ENCODE peak calls at places on chromosomes 2 and 18, in seven cellular contexts. I is Daoy; P is A549; F is stimulated activated CD8-positive, alpha-beta memory T cell treated with anti-CD3 and anti-CD28 coated beads, Interleukin-15, amount 100 ng/mL, for 24 hours; G is mesenteric fat pad; S is HFFc6; D is Calu3. Y is an unnamed sample.

GRCh38 chr2:217662984-217663602 is 339.7 kb downstream of the TNS1 start:
- DNase-seq in I (no peak), P (no peak), F (no peak), G (no peak), S (peak; percentile 34), D (no peak), Y (peak; percentile 17)

GRCh38 chr2:29114841-29115609 is at the start of gene CLIP4:
- DNase-seq in I (peak; percentile 66), P (peak; percentile 38), F (peak; percentile 50), G (no peak), S (peak; percentile 36), D (peak; percentile 50), Y (peak; percentile 96)

GRCh38 chr2:75560768-75561565 is at the start of gene EVA1A:
- DNase-seq in I (peak; percentile 90), P (peak; percentile 16), F (no peak), G (no peak), S (peak; percentile 70), D (peak; percentile 4), Y (peak; percentile 78)

GRCh38 chr2:13193900-13194299 is 477.2 kb downstream of the TRIB2 start:
- DNase-seq in I (no peak), P (no peak), F (no peak), G (no peak), S (no peak), D (peak; percentile 10), Y (peak; percentile 22)

GRCh38 chr2:32981612-32982011 is 34.9 kb downstream of the LTBP1 start:
- DNase-seq in I (no peak), P (no peak), F (no peak), G (no peak), S (no peak), D (no peak), Y (no peak)

GRCh38 chr2:71878626-71879508 is 268.8 kb downstream of the CYP26B1 start:
- DNase-seq in I (no peak), P (no peak), F (no peak), G (peak; percentile 73), S (no peak), D (no peak), Y (no peak)

GRCh38 chr2:20509766-20510490 is 63.1 kb downstream of the RHOB start:
- DNase-seq in I (peak; percentile 88), P (no peak), F (no peak), G (no peak), S (no peak), D (peak; percentile 83), Y (peak; percentile 50)

GRCh38 chr2:71747573-71747972 is 294.2 kb downstream of the DYSF start:
- DNase-seq in I (no peak), P (no peak), F (no peak), G (no peak), S (no peak), D (peak; percentile 47), Y (no peak)

GRCh38 chr18:75248426-75249191 is 38.0 kb downstream of the TSHZ1 start:
- DNase-seq in I (no peak), P (no peak), F (no peak), G (no peak), S (no peak), D (no peak), Y (no peak)

GRCh38 chr18:25298853-25299274 is 53.1 kb downstream of the ZNF521 start:
- DNase-seq in I (peak; percentile 86), P (no peak), F (no peak), G (no peak), S (peak; percentile 90), D (peak; percentile 27), Y (peak; percentile 60)

GRCh38 chr18:21363411-21363810 is 121.4 kb downstream of the GREB1L start:
- DNase-seq in I (no peak), P (no peak), F (no peak), G (no peak), S (no peak), D (no peak), Y (no peak)

GRCh38 chr18:53710080-53710479 is 514.4 kb downstream of the MBD2 start:
- DNase-seq in I (no peak), P (no peak), F (no peak), G (no peak), S (no peak), D (no peak), Y (no peak)

GRCh38 chr18:12993439-12993838 is 2.3 kb downstream of the CEP192 start:
- DNase-seq in I (no peak), P (no peak), F (no peak), G (no peak), S (no peak), D (no peak), Y (no peak)

GRCh38 chr2:73933194-73933593 is 6.5 kb downstream of the DGUOK start:
- DNase-seq in I (no peak), P (no peak), F (no peak), G (no peak), S (no peak), D (no peak), Y (no peak)

GRCh38 chr2:75607988-75608683 is 38.4 kb upstream of the MRPL19 start:
- DNase-seq in I (peak; percentile 54), P (no peak), F (no peak), G (no peak), S (no peak), D (no peak), Y (no peak)

GRCh38 chr2:192035731-192036442 is 158.8 kb downstream of the TMEFF2 start:
- DNase-seq in I (peak; percentile 42), P (no peak), F (no peak), G (no peak), S (peak; percentile 50), D (no peak), Y (peak; percentile 43)

GRCh38 chr2:43363086-43363485 is 136.7 kb upstream of the ZFP36L2 start:
- DNase-seq in I (no peak), P (no peak), F (no peak), G (no peak), S (no peak), D (no peak), Y (no peak)

GRCh38 chr2:60550151-60550983 is 3.1 kb downstream of the BCL11A start:
- DNase-seq in I (peak; percentile 87), P (peak; percentile 65), F (no peak), G (no peak), S (peak; percentile 67), D (peak; percentile 73), Y (peak; percentile 86)

GRCh38 chr2:239223330-239224248 is 177.2 kb downstream of the HDAC4 start:
- DNase-seq in I (no peak), P (no peak), F (no peak), G (peak; percentile 89), S (no peak), D (no peak), Y (peak; percentile 79)

GRCh38 chr2:173050684-173051083 is 25.0 kb upstream of the MAP3K20 start:
- DNase-seq in I (no peak), P (no peak), F (no peak), G (no peak), S (no peak), D (no peak), Y (no peak)

GRCh38 chr2:148642891-148643416 is 1.6 kb upstream of the EPC2 start:
- DNase-seq in I (peak; percentile 40), P (no peak), F (no peak), G (no peak), S (no peak), D (peak; percentile 23), Y (no peak)

GRCh38 chr2:37201766-37202165 is 5.5 kb downstream of the CEBPZOS start:
- DNase-seq in I (peak; percentile 27), P (no peak), F (no peak), G (no peak), S (no peak), D (no peak), Y (no peak)

GRCh38 chr2:115887209-115887776 is 1444.9 kb downstream of the DPP10 start:
- DNase-seq in I (no peak), P (no peak), F (no peak), G (no peak), S (no peak), D (no peak), Y (no peak)

GRCh38 chr2:71829008-71829407 is 318.7 kb downstream of the CYP26B1 start:
- DNase-seq in I (no peak), P (no peak), F (no peak), G (no peak), S (no peak), D (no peak), Y (no peak)

GRCh38 chr2:228731517-228731916 is 539.6 kb downstream of the PID1 start:
- DNase-seq in I (peak; percentile 8), P (no peak), F (no peak), G (no peak), S (peak; percentile 82), D (no peak), Y (peak; percentile 79)

GRCh38 chr2:23655862-23656596 is 270.9 kb downstream of the ATAD2B start:
- DNase-seq in I (no peak), P (no peak), F (no peak), G (no peak), S (no peak), D (no peak), Y (no peak)

GRCh38 chr2:6186332-6187100 is 494.3 kb downstream of the SOX11 start:
- DNase-seq in I (no peak), P (peak; percentile 33), F (no peak), G (no peak), S (no peak), D (peak; percentile 50), Y (no peak)

GRCh38 chr2:167544602-167545001 is 656.3 kb downstream of the XIRP2 start:
- DNase-seq in I (peak; percentile 6), P (no peak), F (no peak), G (no peak), S (no peak), D (no peak), Y (no peak)

GRCh38 chr2:138201326-138201725 is 237.1 kb downstream of the HNMT start:
- DNase-seq in I (peak; percentile 2), P (no peak), F (no peak), G (no peak), S (no peak), D (no peak), Y (no peak)

GRCh38 chr2:165114345-165114943 is 89.4 kb downstream of the SCN3A start:
- DNase-seq in I (peak; percentile 77), P (no peak), F (no peak), G (no peak), S (no peak), D (peak; percentile 3), Y (peak; percentile 7)

GRCh38 chr2:211035548-211036185 is 479.3 kb downstream of the CPS1 start:
- DNase-seq in I (peak; percentile 20), P (no peak), F (no peak), G (no peak), S (no peak), D (peak; percentile 26), Y (peak; percentile 8)

GRCh38 chr18:12305211-12305610 is 2.8 kb upstream of the TUBB6 start:
- DNase-seq in I (no peak), P (no peak), F (no peak), G (no peak), S (no peak), D (no peak), Y (no peak)

GRCh38 chr2:44362207-44363015 is 664 bp downstream of the CAMKMT start:
- DNase-seq in I (peak; percentile 58), P (peak; percentile 41), F (peak; percentile 6), G (no peak), S (peak; percentile 46), D (peak; percentile 34), Y (peak; percentile 63)

GRCh38 chr2:239298126-239298804 is 102.6 kb downstream of the HDAC4 start:
- DNase-seq in I (peak; percentile 23), P (no peak), F (peak; percentile 27), G (peak; percentile 51), S (no peak), D (no peak), Y (no peak)

GRCh38 chr2:48448274-48449061 is 81.5 kb upstream of the STON1 start:
- DNase-seq in I (no peak), P (no peak), F (no peak), G (no peak), S (peak; percentile 87), D (no peak), Y (peak; percentile 65)

Y was measured in AG20443.